ENCODE peak calls at places on chromosomes 3 and 15, in ten cellular contexts. Y, N, W, Q, T, H, D, A, P and O are unnamed samples.

GRCh38 chr15:62110000-62110851 is 43.4 kb downstream of the C2CD4A start:
- DNase-seq in Y (peak), N (no peak), W (peak), Q (no peak), T (no peak), H (peak), D (no peak), A (no peak), P (no peak), O (no peak)

GRCh38 chr3:46890132-46890531 is 12.6 kb downstream of the PTH1R start:
- DNase-seq in Y (no peak), N (no peak), W (no peak), Q (no peak), T (no peak), H (no peak), D (no peak), A (no peak), P (no peak), O (no peak)

GRCh38 chr15:81023483-81024264 is 23.0 kb downstream of the TLNRD1 start:
- DNase-seq in Y (no peak), N (peak), W (no peak), Q (no peak), T (no peak), H (peak), D (peak), A (peak), P (peak), O (no peak)

GRCh38 chr3:129001101-129001816 is at the start of gene EFCC1:
- DNase-seq in Y (no peak), N (no peak), W (peak), Q (no peak), T (no peak), H (no peak), D (no peak), A (no peak), P (peak), O (no peak)

GRCh38 chr3:7713724-7714123 is 787.9 kb upstream of the LMCD1 start:
- DNase-seq in Y (no peak), N (no peak), W (no peak), Q (no peak), T (no peak), H (peak), D (no peak), A (no peak), P (no peak), O (no peak)

GRCh38 chr3:32869513-32870047 is 51.8 kb downstream of the TRIM71 start:
- DNase-seq in Y (no peak), N (no peak), W (no peak), Q (no peak), T (no peak), H (no peak), D (no peak), A (no peak), P (no peak), O (no peak)

GRCh38 chr3:145760036-145760435 is 400.9 kb downstream of the PLOD2 start:
- DNase-seq in Y (no peak), N (no peak), W (no peak), Q (no peak), T (no peak), H (no peak), D (no peak), A (no peak), P (no peak), O (no peak)

GRCh38 chr15:25136119-25136518 is 181.3 kb downstream of the SNRPN start:
- DNase-seq in Y (no peak), N (no peak), W (peak), Q (no peak), T (no peak), H (no peak), D (no peak), A (no peak), P (no peak), O (no peak)

GRCh38 chr3:149536429-149536828 is 61.9 kb downstream of the TM4SF4 start:
- DNase-seq in Y (no peak), N (no peak), W (peak), Q (no peak), T (no peak), H (no peak), D (no peak), A (no peak), P (peak), O (no peak)

GRCh38 chr15:63392355-63393009 is 10.8 kb upstream of the CA12 start:
- DNase-seq in Y (no peak), N (peak), W (no peak), Q (no peak), T (no peak), H (no peak), D (no peak), A (no peak), P (no peak), O (no peak)

GRCh38 chr3:146640955-146641867 is 36.1 kb upstream of the PLSCR5 start:
- DNase-seq in Y (no peak), N (peak), W (peak), Q (peak), T (no peak), H (no peak), D (no peak), A (no peak), P (no peak), O (no peak)

GRCh38 chr3:61584494-61584893 is 23.1 kb downstream of the PTPRG start:
- DNase-seq in Y (no peak), N (no peak), W (no peak), Q (no peak), T (no peak), H (no peak), D (no peak), A (no peak), P (no peak), O (no peak)

GRCh38 chr3:81395739-81396138 is 365.7 kb downstream of the GBE1 start:
- DNase-seq in Y (no peak), N (no peak), W (peak), Q (no peak), T (no peak), H (no peak), D (no peak), A (no peak), P (no peak), O (no peak)

GRCh38 chr15:88196961-88197360 is 59.6 kb downstream of the NTRK3 start:
- DNase-seq in Y (no peak), N (no peak), W (no peak), Q (no peak), T (no peak), H (no peak), D (no peak), A (no peak), P (no peak), O (no peak)

GRCh38 chr3:36943601-36944000 is 1.3 kb downstream of the TRANK1 start:
- DNase-seq in Y (no peak), N (no peak), W (no peak), Q (no peak), T (no peak), H (no peak), D (no peak), A (no peak), P (no peak), O (no peak)

GRCh38 chr15:85941186-85941855 is 138.3 kb upstream of the AGBL1 start:
- DNase-seq in Y (no peak), N (no peak), W (no peak), Q (no peak), T (no peak), H (no peak), D (no peak), A (no peak), P (no peak), O (no peak)

GRCh38 chr3:53139833-53140574 is 9.8 kb upstream of the RFT1 start:
- DNase-seq in Y (no peak), N (no peak), W (no peak), Q (no peak), T (no peak), H (no peak), D (no peak), A (no peak), P (no peak), O (no peak)

GRCh38 chr3:63791974-63792373 is 27.1 kb upstream of the C3orf49 start:
- DNase-seq in Y (no peak), N (no peak), W (no peak), Q (no peak), T (no peak), H (no peak), D (no peak), A (no peak), P (no peak), O (no peak)

GRCh38 chr3:36763850-36764703 is at the start of gene DCLK3:
- DNase-seq in Y (no peak), N (peak), W (peak), Q (no peak), T (no peak), H (no peak), D (no peak), A (peak), P (no peak), O (no peak)

GRCh38 chr15:35725353-35725752 is 179.4 kb upstream of the DPH6 start:
- DNase-seq in Y (no peak), N (no peak), W (no peak), Q (no peak), T (no peak), H (no peak), D (no peak), A (no peak), P (no peak), O (no peak)

GRCh38 chr15:35727627-35728026 is 181.7 kb upstream of the DPH6 start:
- DNase-seq in Y (no peak), N (no peak), W (no peak), Q (no peak), T (no peak), H (no peak), D (no peak), A (no peak), P (no peak), O (no peak)

GRCh38 chr15:35724626-35725025 is 178.7 kb upstream of the DPH6 start:
- DNase-seq in Y (no peak), N (no peak), W (no peak), Q (no peak), T (no peak), H (no peak), D (no peak), A (no peak), P (no peak), O (no peak)

GRCh38 chr15:35723852-35724251 is 177.9 kb upstream of the DPH6 start:
- DNase-seq in Y (no peak), N (no peak), W (no peak), Q (no peak), T (no peak), H (no peak), D (no peak), A (no peak), P (no peak), O (no peak)

GRCh38 chr15:35728176-35728938 is 182.4 kb upstream of the DPH6 start:
- DNase-seq in Y (no peak), N (no peak), W (peak), Q (no peak), T (no peak), H (no peak), D (no peak), A (no peak), P (no peak), O (no peak)
- TF ChIP-seq POLR2AphosphoS5 in Y (no peak), N (no peak), W (no peak), Q (no peak), T (no peak), H (no peak), D (no peak), A (no peak), P (no peak), O (no peak)

GRCh38 chr3:122498152-122498551 is 16.6 kb downstream of the KPNA1 start:
- DNase-seq in Y (no peak), N (no peak), W (no peak), Q (no peak), T (no peak), H (no peak), D (no peak), A (no peak), P (no peak), O (no peak)

GRCh38 chr3:122488262-122488973 is 26.3 kb downstream of the KPNA1 start:
- DNase-seq in Y (no peak), N (no peak), W (no peak), Q (no peak), T (no peak), H (no peak), D (no peak), A (no peak), P (no peak), O (no peak)

GRCh38 chr3:122497425-122497824 is 17.3 kb downstream of the KPNA1 start:
- DNase-seq in Y (peak), N (peak), W (no peak), Q (peak), T (no peak), H (no peak), D (peak), A (peak), P (no peak), O (no peak)

GRCh38 chr3:122496529-122496928 is 18.2 kb downstream of the KPNA1 start:
- DNase-seq in Y (no peak), N (no peak), W (no peak), Q (no peak), T (no peak), H (no peak), D (no peak), A (no peak), P (no peak), O (no peak)

GRCh38 chr3:122493296-122493695 is 21.4 kb downstream of the KPNA1 start:
- DNase-seq in Y (no peak), N (no peak), W (no peak), Q (no peak), T (no peak), H (no peak), D (no peak), A (no peak), P (no peak), O (no peak)
- TF ChIP-seq POLR2AphosphoS5 in Y (no peak), N (no peak), W (no peak), Q (no peak), T (no peak), H (no peak), D (no peak), A (no peak), P (no peak), O (no peak)

DNA sequence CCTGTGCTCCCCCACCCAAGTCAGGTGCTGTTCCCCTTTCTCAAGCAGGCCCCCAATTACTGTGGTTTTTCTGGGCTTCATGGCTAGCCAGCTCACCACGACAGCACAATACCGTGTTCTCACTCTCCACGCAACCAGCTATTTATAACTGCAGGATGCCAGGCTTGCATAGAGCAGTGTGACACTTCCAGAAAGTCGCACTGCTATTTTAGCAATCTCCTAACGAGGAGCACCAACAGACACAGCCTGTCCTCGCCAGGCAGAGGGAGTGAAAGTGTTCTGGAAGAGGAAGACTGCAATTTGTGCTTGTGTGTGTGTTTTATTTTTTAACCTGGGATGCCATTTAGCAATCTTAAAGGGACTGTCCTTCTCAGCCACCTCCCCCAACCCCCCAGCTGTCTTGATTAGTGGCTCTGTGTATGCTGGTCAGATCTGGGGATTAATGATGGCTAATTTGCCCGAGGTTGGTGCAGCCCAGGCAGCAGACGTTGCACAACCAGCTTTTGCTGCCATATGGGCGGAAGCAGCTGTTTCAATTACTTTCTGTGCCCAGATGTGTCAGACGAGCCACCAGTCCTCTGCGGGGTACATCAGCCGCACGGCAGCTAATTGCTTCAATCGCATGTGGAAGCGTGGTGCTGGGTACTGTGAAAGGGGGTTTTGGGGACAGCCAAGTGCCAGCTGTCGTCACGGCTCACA is 268.0 kb upstream of the ARRDC4 start:
- DNase-seq in Y (no peak), N (peak), W (peak), Q (no peak), T (no peak), H (no peak), D (no peak), A (no peak), P (no peak), O (no peak)
- TF ChIP-seq POLR2AphosphoS5 in Y (no peak), N (peak), W (no peak), Q (no peak), T (no peak), H (no peak), D (no peak), A (no peak), P (no peak), O (no peak)

GRCh38 chr3:50134367-50134766 is 20.8 kb upstream of the SEMA3F start:
- DNase-seq in Y (no peak), N (no peak), W (no peak), Q (no peak), T (no peak), H (no peak), D (no peak), A (no peak), P (no peak), O (no peak)
- TF ChIP-seq POLR2AphosphoS5 in Y (no peak), N (no peak), W (no peak), Q (no peak), T (no peak), H (no peak), D (no peak), A (no peak), P (no peak), O (no peak)

DNA sequence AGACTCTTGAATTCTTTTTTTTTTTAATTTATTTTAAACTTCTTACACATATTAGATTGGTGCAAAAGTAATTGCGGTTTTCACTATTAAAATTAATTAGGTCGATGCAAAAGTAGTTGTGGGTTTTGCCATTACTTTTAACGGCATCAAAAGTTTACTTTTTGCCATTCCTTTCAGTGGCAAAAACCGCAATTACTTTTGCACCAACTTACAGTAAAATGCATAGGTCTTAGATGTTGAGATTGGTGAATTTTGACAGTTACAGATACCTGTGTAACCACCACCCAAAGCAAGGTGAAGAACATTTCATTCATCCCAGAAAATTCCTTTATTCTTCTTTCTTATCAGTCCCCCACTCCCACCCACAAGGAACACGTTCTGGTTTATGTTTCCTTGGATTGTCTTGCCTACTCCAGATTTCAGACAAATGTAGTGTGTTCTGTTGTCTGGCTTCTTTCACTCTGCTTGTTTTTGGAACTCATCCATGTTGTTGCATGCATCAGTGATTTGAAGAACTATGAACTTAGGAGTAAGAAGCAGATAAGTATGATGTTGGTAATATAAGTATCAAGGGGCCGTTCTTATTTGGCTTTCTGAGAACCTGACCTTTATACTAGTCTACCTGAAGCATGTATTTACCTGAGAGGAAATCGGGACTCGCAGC is 198.4 kb upstream of the UBE2E1 start:
- DNase-seq in Y (no peak), N (no peak), W (no peak), Q (no peak), T (no peak), H (no peak), D (no peak), A (no peak), P (no peak), O (no peak)
- TF ChIP-seq POLR2AphosphoS5 in Y (no peak), N (no peak), W (no peak), Q (no peak), T (no peak), H (no peak), D (no peak), A (no peak), P (no peak), O (no peak)

GRCh38 chr3:126523745-126524428 is at the start of gene CHST13:
- DNase-seq in Y (no peak), N (peak), W (peak), Q (no peak), T (peak), H (no peak), D (no peak), A (no peak), P (peak), O (no peak)
- TF ChIP-seq POLR2AphosphoS5 in Y (no peak), N (no peak), W (no peak), Q (no peak), T (no peak), H (no peak), D (no peak), A (no peak), P (no peak), O (no peak)

GRCh38 chr3:22156868-22157267 is 405.9 kb upstream of the ZNF385D start:
- DNase-seq in Y (no peak), N (no peak), W (no peak), Q (no peak), T (no peak), H (no peak), D (no peak), A (no peak), P (no peak), O (no peak)

GRCh38 chr3:22161315-22161714 is 410.3 kb upstream of the ZNF385D start:
- DNase-seq in Y (no peak), N (no peak), W (no peak), Q (no peak), T (no peak), H (no peak), D (no peak), A (no peak), P (no peak), O (no peak)

GRCh38 chr3:22157848-22158247 is 406.8 kb upstream of the ZNF385D start:
- DNase-seq in Y (no peak), N (no peak), W (peak), Q (no peak), T (no peak), H (no peak), D (no peak), A (no peak), P (no peak), O (no peak)

DNA sequence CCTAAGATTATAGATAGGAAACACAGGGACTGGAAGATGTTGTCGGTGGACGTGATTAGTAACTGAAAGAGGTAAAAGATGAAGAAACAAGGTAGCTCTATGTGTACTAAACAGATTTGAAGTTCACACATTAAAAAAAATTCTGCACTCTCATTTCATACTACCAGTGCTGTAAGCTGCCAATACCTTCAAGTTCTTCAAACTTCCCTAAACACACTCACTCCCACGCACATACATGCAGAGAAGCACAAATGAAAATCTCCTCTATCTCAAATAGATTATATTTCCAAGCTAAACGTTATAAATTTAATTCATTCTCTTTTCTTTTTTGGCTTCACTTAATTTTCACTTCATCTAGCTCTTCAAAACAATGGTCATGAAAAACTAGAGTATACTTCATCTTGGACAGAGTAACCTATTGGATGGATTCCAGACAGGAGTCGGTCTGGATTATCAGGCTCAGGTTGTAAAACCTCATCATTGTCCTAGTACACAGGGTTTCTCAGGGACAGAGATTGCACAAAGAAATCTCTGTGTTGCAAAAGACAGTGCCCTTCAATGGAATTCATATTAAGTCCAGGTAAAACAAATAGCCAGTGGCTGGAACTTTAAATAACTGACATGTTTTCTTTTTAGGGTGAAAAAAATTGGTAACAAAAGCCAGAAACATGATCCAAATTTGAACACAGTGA is 408.1 kb upstream of the ZNF385D start:
- DNase-seq in Y (no peak), N (no peak), W (no peak), Q (no peak), T (no peak), H (no peak), D (no peak), A (no peak), P (no peak), O (no peak)
- TF ChIP-seq POLR2AphosphoS5 in Y (no peak), N (no peak), W (no peak), Q (no peak), T (no peak), H (no peak), D (no peak), A (no peak), P (no peak), O (no peak)

GRCh38 chr3:157441102-157441622 is 4.5 kb downstream of the PTX3 start:
- DNase-seq in Y (no peak), N (no peak), W (no peak), Q (no peak), T (no peak), H (no peak), D (no peak), A (no peak), P (no peak), O (no peak)

GRCh38 chr3:157438371-157438735 is 1.7 kb downstream of the PTX3 start:
- DNase-seq in Y (no peak), N (no peak), W (peak), Q (no peak), T (no peak), H (no peak), D (no peak), A (no peak), P (no peak), O (no peak)

GRCh38 chr3:157442729-157443128 is 6.1 kb downstream of the PTX3 start:
- DNase-seq in Y (no peak), N (no peak), W (no peak), Q (no peak), T (no peak), H (no peak), D (no peak), A (no peak), P (no peak), O (no peak)

GRCh38 chr3:157436583-157437300 is at the start of gene PTX3:
- DNase-seq in Y (no peak), N (peak), W (peak), Q (no peak), T (no peak), H (no peak), D (no peak), A (no peak), P (peak), O (no peak)
- TF ChIP-seq POLR2AphosphoS5 in Y (no peak), N (peak), W (peak), Q (no peak), T (no peak), H (peak), D (no peak), A (no peak), P (peak), O (no peak)